ENCODE peak calls at places on chromosome 20, in seven cellular contexts. One of them, this sample, is unnamed.

GRCh38 chr20:6756961-6757595 is 10.4 kb upstream of the BMP2 start:
- DNase-seq in HepG2: no peak
- DNase-seq in K562: no peak
- DNase-seq in HCT116: no peak
- DNase-seq in H1: no peak
- DNase-seq in SK-N-SH: no peak
- DNase-seq in GM12878: no peak
- DNase-seq in this sample: peak; percentile 61

GRCh38 chr20:20793570-20793969 is 81.1 kb upstream of the RALGAPA2 start:
- DNase-seq in HCT116: no peak
- DNase-seq in SK-N-SH: no peak
- DNase-seq in K562: no peak
- DNase-seq in HepG2: no peak
- DNase-seq in H1: no peak
- DNase-seq in GM12878: no peak
- DNase-seq in this sample: no peak

GRCh38 chr20:44008806-44009678 is 94.4 kb downstream of the TOX2 start:
- DNase-seq in HCT116: no peak
- DNase-seq in HepG2: no peak
- DNase-seq in H1: no peak
- DNase-seq in SK-N-SH: no peak
- DNase-seq in K562: no peak
- DNase-seq in GM12878: no peak
- DNase-seq in this sample: no peak

GRCh38 chr20:41133709-41134361 is 3.5 kb upstream of the PLCG1 start:
- DNase-seq in K562: peak; percentile 70
- DNase-seq in HepG2: no peak
- DNase-seq in GM12878: peak; percentile 94
- DNase-seq in H1: no peak
- DNase-seq in SK-N-SH: no peak
- DNase-seq in HCT116: no peak
- DNase-seq in this sample: no peak

GRCh38 chr20:1868856-1869255 is 26.4 kb upstream of the SIRPA start:
- DNase-seq in HCT116: no peak
- DNase-seq in HepG2: no peak
- DNase-seq in K562: no peak
- DNase-seq in H1: no peak
- DNase-seq in GM12878: no peak
- DNase-seq in SK-N-SH: no peak
- DNase-seq in this sample: no peak

GRCh38 chr20:47440857-47441773 is 60.6 kb upstream of the NCOA3 start:
- DNase-seq in HepG2: peak; percentile 45
- DNase-seq in K562: no peak
- DNase-seq in H1: no peak
- DNase-seq in GM12878: no peak
- DNase-seq in HCT116: no peak
- DNase-seq in SK-N-SH: no peak
- DNase-seq in this sample: no peak

GRCh38 chr20:37316116-37316774 is 26.8 kb downstream of the MANBAL start:
- DNase-seq in GM12878: no peak
- DNase-seq in HepG2: no peak
- DNase-seq in K562: peak; percentile 51
- DNase-seq in H1: no peak
- DNase-seq in SK-N-SH: no peak
- DNase-seq in HCT116: no peak
- DNase-seq in this sample: no peak

GRCh38 chr20:54706581-54706980 is 231.2 kb downstream of the DOK5 start:
- DNase-seq in HepG2: no peak
- DNase-seq in K562: no peak
- DNase-seq in H1: no peak
- DNase-seq in HCT116: no peak
- DNase-seq in SK-N-SH: no peak
- DNase-seq in GM12878: no peak
- DNase-seq in this sample: no peak

GRCh38 chr20:50256577-50256976 is 65.9 kb downstream of the CEBPB start:
- DNase-seq in GM12878: no peak
- DNase-seq in H1: no peak
- DNase-seq in SK-N-SH: no peak
- DNase-seq in K562: no peak
- DNase-seq in HCT116: no peak
- DNase-seq in HepG2: no peak
- DNase-seq in this sample: no peak

GRCh38 chr20:46897471-46897870 is 2.8 kb downstream of the EYA2 start:
- DNase-seq in K562: no peak
- DNase-seq in HCT116: no peak
- DNase-seq in SK-N-SH: no peak
- DNase-seq in GM12878: no peak
- DNase-seq in HepG2: no peak
- DNase-seq in H1: no peak
- DNase-seq in this sample: no peak

GRCh38 chr20:2042400-2042799 is 48.5 kb upstream of the PDYN start:
- DNase-seq in HCT116: no peak
- DNase-seq in H1: no peak
- DNase-seq in K562: no peak
- DNase-seq in GM12878: no peak
- DNase-seq in SK-N-SH: no peak
- DNase-seq in HepG2: no peak
- DNase-seq in this sample: no peak

GRCh38 chr20:1283522-1284210 is 17.6 kb downstream of the SNPH start:
- DNase-seq in SK-N-SH: no peak
- DNase-seq in H1: no peak
- DNase-seq in K562: no peak
- DNase-seq in GM12878: no peak
- DNase-seq in HCT116: no peak
- DNase-seq in HepG2: no peak
- DNase-seq in this sample: no peak

GRCh38 chr20:4702562-4703280 is 19.0 kb upstream of the PRND start:
- DNase-seq in HepG2: no peak
- DNase-seq in H1: no peak
- DNase-seq in HCT116: no peak
- DNase-seq in K562: no peak
- DNase-seq in GM12878: no peak
- DNase-seq in SK-N-SH: no peak
- DNase-seq in this sample: no peak

GRCh38 chr20:33793011-33793931 is 17.9 kb upstream of the CHMP4B start:
- DNase-seq in GM12878: no peak
- DNase-seq in SK-N-SH: no peak
- DNase-seq in H1: no peak
- DNase-seq in HCT116: no peak
- DNase-seq in K562: no peak
- DNase-seq in HepG2: peak; percentile 40
- DNase-seq in this sample: peak; percentile 74

GRCh38 chr20:58784321-58785074 is 66.2 kb downstream of the GNAS-AS1 start:
- DNase-seq in H1: no peak
- DNase-seq in SK-N-SH: no peak
- DNase-seq in K562: no peak
- DNase-seq in HCT116: no peak
- DNase-seq in HepG2: no peak
- DNase-seq in GM12878: no peak
- DNase-seq in this sample: no peak

GRCh38 chr20:11094196-11094595 is 420.4 kb upstream of the JAG1 start:
- DNase-seq in HCT116: no peak
- DNase-seq in HepG2: no peak
- DNase-seq in SK-N-SH: no peak
- DNase-seq in H1: no peak
- DNase-seq in K562: no peak
- DNase-seq in GM12878: no peak
- DNase-seq in this sample: no peak

GRCh38 chr20:53989977-53990376 is 80.4 kb downstream of the BCAS1 start:
- DNase-seq in K562: no peak
- DNase-seq in HepG2: no peak
- DNase-seq in SK-N-SH: no peak
- DNase-seq in HCT116: no peak
- DNase-seq in H1: no peak
- DNase-seq in GM12878: no peak
- DNase-seq in this sample: no peak

GRCh38 chr20:62529916-62530642 is 54.3 kb upstream of the GATA5 start:
- DNase-seq in HCT116: no peak
- DNase-seq in GM12878: no peak
- DNase-seq in K562: peak; percentile 86
- DNase-seq in SK-N-SH: no peak
- DNase-seq in H1: no peak
- DNase-seq in HepG2: no peak
- DNase-seq in this sample: no peak

GRCh38 chr20:62525014-62525413 is 49.2 kb upstream of the GATA5 start:
- DNase-seq in HepG2: no peak
- DNase-seq in SK-N-SH: no peak
- DNase-seq in HCT116: no peak
- DNase-seq in GM12878: no peak
- DNase-seq in H1: no peak
- DNase-seq in K562: no peak
- DNase-seq in this sample: no peak

GRCh38 chr20:62528983-62529891 is 53.4 kb upstream of the GATA5 start:
- DNase-seq in SK-N-SH: no peak
- DNase-seq in GM12878: no peak
- DNase-seq in K562: no peak
- DNase-seq in HepG2: peak; percentile 33
- DNase-seq in H1: no peak
- DNase-seq in HCT116: no peak
- DNase-seq in this sample: no peak

GRCh38 chr20:62530643-62531032 is 54.8 kb upstream of the GATA5 start:
- DNase-seq in GM12878: no peak
- DNase-seq in HCT116: no peak
- DNase-seq in HepG2: no peak
- DNase-seq in SK-N-SH: no peak
- DNase-seq in K562: peak; percentile 81
- DNase-seq in H1: no peak
- DNase-seq in this sample: no peak

GRCh38 chr20:62527781-62528180 is 52.0 kb upstream of the GATA5 start:
- DNase-seq in K562: no peak
- DNase-seq in GM12878: no peak
- DNase-seq in HepG2: no peak
- DNase-seq in SK-N-SH: no peak
- DNase-seq in H1: no peak
- DNase-seq in HCT116: no peak
- DNase-seq in this sample: no peak
- TF ChIP-seq POLR2AphosphoS5 in K562: no peak
- TF ChIP-seq POLR2AphosphoS5 in GM12878: no peak
- TF ChIP-seq POLR2AphosphoS5 in HepG2: no peak
- TF ChIP-seq POLR2AphosphoS5 in SK-N-SH: no peak
- TF ChIP-seq POLR2AphosphoS5 in H1: no peak
- TF ChIP-seq POLR2AphosphoS5 in HCT116: no peak
- TF ChIP-seq POLR2AphosphoS5 in this sample: no peak

DNA sequence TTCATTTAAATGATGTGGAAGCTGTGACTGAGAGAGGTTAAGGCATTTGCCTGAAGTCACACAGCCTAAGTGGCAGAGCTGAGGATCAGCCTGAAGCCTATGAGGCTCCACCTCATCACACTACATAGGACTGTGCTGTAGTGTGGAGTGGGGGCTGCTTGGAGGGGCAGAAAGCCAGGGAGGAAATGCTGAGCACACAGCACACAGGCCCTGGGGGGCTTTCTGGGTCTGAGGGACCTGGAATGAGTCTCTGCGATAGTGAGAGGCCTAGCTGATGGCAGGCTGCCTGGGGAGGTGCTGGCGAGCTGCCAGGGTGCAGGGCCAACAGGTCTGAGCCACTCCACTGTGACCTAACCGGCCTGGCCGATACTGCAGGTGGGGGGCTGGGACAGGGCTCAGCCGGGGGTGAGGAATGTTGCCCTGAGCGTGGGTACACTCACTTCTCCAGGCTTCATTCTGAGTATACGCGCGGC is 2.2 kb upstream of the ARHGAP40 start:
- DNase-seq in K562: peak; percentile 47
- DNase-seq in GM12878: no peak
- DNase-seq in HCT116: no peak
- DNase-seq in H1: no peak
- DNase-seq in SK-N-SH: peak; percentile 81
- DNase-seq in HepG2: peak; percentile 57
- DNase-seq in this sample: no peak
- TF ChIP-seq MAX in K562: no peak
- TF ChIP-seq MAX in GM12878: no peak
- TF ChIP-seq MAX in HCT116: no peak
- TF ChIP-seq MAX in H1: no peak
- TF ChIP-seq MAX in SK-N-SH: no peak
- TF ChIP-seq MAX in HepG2: no peak
- TF ChIP-seq MAX in this sample: no peak

DNA sequence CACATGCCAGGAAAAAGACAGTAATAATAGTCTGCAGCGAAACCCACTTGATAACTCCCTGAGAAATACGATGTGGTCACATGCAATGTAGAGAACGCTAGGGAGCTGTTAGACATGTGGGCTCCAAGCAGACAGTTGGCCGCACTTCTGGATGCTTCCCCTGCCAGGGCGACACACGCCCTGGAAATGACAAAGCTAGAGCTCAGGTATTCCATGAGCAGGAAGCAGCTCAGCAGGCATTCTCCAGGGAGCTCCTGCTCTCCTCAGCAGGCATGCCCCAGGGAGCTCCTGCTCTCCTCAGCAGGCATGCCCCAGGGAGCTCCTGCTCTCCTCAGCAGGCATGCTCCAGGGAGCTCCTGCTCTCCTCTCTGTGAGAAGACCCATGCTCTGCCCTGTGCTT is 52.4 kb upstream of the NXT1 start:
- DNase-seq in HCT116: no peak
- DNase-seq in H1: no peak
- DNase-seq in SK-N-SH: no peak
- DNase-seq in K562: no peak
- DNase-seq in HepG2: no peak
- DNase-seq in GM12878: no peak
- DNase-seq in this sample: no peak
- TF ChIP-seq POLR2AphosphoS5 in HCT116: no peak
- TF ChIP-seq POLR2AphosphoS5 in H1: no peak
- TF ChIP-seq POLR2AphosphoS5 in SK-N-SH: no peak
- TF ChIP-seq POLR2AphosphoS5 in K562: no peak
- TF ChIP-seq POLR2AphosphoS5 in HepG2: no peak
- TF ChIP-seq POLR2AphosphoS5 in GM12878: no peak
- TF ChIP-seq POLR2AphosphoS5 in this sample: no peak

GRCh38 chr20:17513956-17514355 is 17.2 kb downstream of the BFSP1 start:
- DNase-seq in SK-N-SH: no peak
- DNase-seq in HepG2: no peak
- DNase-seq in HCT116: no peak
- DNase-seq in GM12878: no peak
- DNase-seq in H1: no peak
- DNase-seq in K562: no peak
- DNase-seq in this sample: no peak
- TF ChIP-seq MAX in SK-N-SH: no peak
- TF ChIP-seq MAX in HepG2: no peak
- TF ChIP-seq MAX in HCT116: no peak
- TF ChIP-seq MAX in GM12878: no peak
- TF ChIP-seq MAX in H1: no peak
- TF ChIP-seq MAX in K562: no peak
- TF ChIP-seq MAX in this sample: no peak

This sample was measured in endothelial cell of umbilical vein.